ENCODE peak calls at places on chromosome 2, in ten cellular contexts. D, N, Q, P, K, C, F, T, U and R are unnamed samples.

GRCh38 chr2:40962026-40962425 is 510.1 kb upstream of the SLC8A1 start:
- DNase-seq in C (no peak), T (no peak), F (no peak), K (no peak), Q (no peak), N (no peak), D (no peak), U (no peak), P (peak; percentile 1), R (no peak)

GRCh38 chr2:207640661-207641060 is 15.5 kb upstream of the METTL21A start:
- DNase-seq in F (no peak), U (no peak), K (no peak), Q (no peak), T (no peak), D (no peak), P (peak; percentile 63), C (no peak), N (no peak), R (no peak)

GRCh38 chr2:61268249-61268648 is 106.3 kb downstream of the C2orf74 start:
- DNase-seq in T (no peak), P (no peak), U (no peak), F (no peak), Q (no peak), N (no peak), D (no peak), K (no peak), C (no peak), R (no peak)

GRCh38 chr2:188079176-188079575 is 212.5 kb upstream of the GULP1 start:
- DNase-seq in Q (no peak), D (no peak), U (peak; percentile 74), P (no peak), K (no peak), C (no peak), T (peak; percentile 95), N (no peak), F (peak; percentile 94), R (no peak)

GRCh38 chr2:151156943-151157705 is 104.5 kb downstream of the RBM43 start:
- DNase-seq in Q (no peak), N (no peak), P (no peak), D (no peak), F (peak; percentile 11), U (no peak), C (no peak), K (no peak), T (peak; percentile 49), R (no peak)

GRCh38 chr2:44553456-44553855 is 191.7 kb downstream of the CAMKMT start:
- DNase-seq in P (peak; percentile 37), T (peak; percentile 76), K (no peak), N (no peak), C (no peak), Q (no peak), F (peak; percentile 69), D (peak; percentile 86), U (peak; percentile 39), R (no peak)

GRCh38 chr2:67500541-67500940 is 103.4 kb downstream of the ETAA1 start:
- DNase-seq in T (peak; percentile 45), C (no peak), K (no peak), U (no peak), Q (no peak), N (no peak), D (no peak), F (peak; percentile 31), P (no peak), R (no peak)

GRCh38 chr2:68740184-68740914 is 5.7 kb downstream of the ARHGAP25 start:
- DNase-seq in P (no peak), T (peak; percentile 71), F (peak; percentile 64), D (no peak), C (no peak), K (no peak), Q (no peak), N (no peak), U (peak; percentile 21), R (no peak)

GRCh38 chr2:18435425-18436037 is 124.9 kb downstream of the RDH14 start:
- DNase-seq in D (peak; percentile 45), Q (no peak), C (no peak), N (peak; percentile 58), F (peak; percentile 41), P (peak; percentile 74), U (peak; percentile 93), K (no peak), T (peak; percentile 62), R (no peak)

GRCh38 chr2:206728277-206729199 is 10.3 kb upstream of the DYTN start:
- DNase-seq in N (peak; percentile 39), C (no peak), D (peak; percentile 38), Q (no peak), F (peak; percentile 32), U (peak; percentile 5), T (peak; percentile 53), P (peak; percentile 44), K (no peak), R (no peak)

GRCh38 chr2:154696771-154697170 is 1.7 kb upstream of the KCNJ3 start:
- DNase-seq in K (no peak), D (no peak), C (no peak), F (no peak), P (no peak), T (no peak), U (no peak), N (no peak), Q (no peak), R (no peak)
- H3K4me3 ChIP-seq in K (no peak overlapping the region), D (no peak overlapping the region), C (peak overlapping the region; percentile 87), F (no peak overlapping the region), P (no peak overlapping the region), T (no peak overlapping the region), U (no peak overlapping the region), N (no peak overlapping the region), Q (peak overlapping the region; percentile 52), R (peak overlapping the region; percentile 79)

DNA sequence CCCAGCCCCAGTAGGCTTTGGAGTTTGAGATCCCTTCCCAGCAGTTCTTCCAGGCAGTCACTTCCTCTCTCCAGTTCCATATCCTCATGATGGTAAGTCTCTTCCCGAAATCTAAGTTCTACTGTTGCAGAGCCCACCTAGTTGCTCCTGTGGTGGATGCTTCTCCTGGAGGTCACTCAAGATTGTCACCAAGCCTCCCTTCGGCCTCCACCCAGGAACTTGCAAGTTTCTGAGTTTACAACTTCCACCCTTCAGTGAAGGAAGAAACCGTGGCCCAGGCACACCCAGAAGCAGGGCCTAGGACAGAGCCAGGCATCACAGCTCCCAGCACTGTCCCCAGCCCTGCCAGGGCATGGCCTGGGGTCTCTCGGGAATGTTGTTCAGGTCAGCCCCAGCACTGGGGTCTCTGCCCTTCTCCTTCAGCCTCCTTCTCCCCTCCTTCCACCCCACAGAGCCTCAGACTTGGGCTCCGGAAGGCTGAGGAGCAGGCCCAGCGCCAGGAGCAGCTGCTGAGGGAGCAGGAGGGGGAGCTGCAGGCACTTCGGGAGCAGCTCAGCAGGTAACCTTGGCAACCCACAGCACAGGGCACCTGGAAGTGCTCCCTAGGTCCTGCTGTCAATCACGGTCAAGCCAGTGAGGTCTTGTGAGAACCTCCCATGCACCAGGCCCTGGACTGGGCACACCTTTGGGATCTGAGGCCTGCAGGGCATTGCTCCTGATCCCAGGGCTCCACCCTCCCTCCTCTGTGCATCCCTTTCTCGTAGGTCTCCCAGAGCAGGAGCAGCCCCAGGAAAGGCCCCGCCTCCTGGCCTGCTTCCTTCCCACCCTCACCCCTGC is 7.1 kb downstream of the RUFY4 start:
- DNase-seq in D (no peak), F (no peak), N (no peak), K (no peak), P (no peak), Q (no peak), U (no peak), C (no peak), T (no peak), R (no peak)
- H3K4me3 ChIP-seq in D (no peak overlapping the region), F (no peak overlapping the region), N (no peak overlapping the region), K (no peak overlapping the region), P (no peak overlapping the region), Q (no peak overlapping the region), U (no peak overlapping the region), C (no peak overlapping the region), T (no peak overlapping the region), R (no peak overlapping the region)

GRCh38 chr2:27583390-27583915 is 611 bp downstream of the ZNF512 start:
- DNase-seq in D (no peak), Q (no peak), C (no peak), U (peak; percentile 19), P (no peak), F (no peak), T (peak; percentile 19), N (no peak), K (no peak), R (no peak)

GRCh38 chr2:27582129-27582694 is 630 bp upstream of the ZNF512 start:
- DNase-seq in K (no peak), C (no peak), U (no peak), Q (no peak), N (no peak), F (no peak), T (no peak), P (peak; percentile 17), D (no peak), R (no peak)

GRCh38 chr2:27587025-27587424 is 4.2 kb downstream of the ZNF512 start:
- DNase-seq in C (no peak), D (no peak), T (no peak), U (no peak), K (no peak), F (no peak), N (no peak), Q (no peak), P (no peak), R (no peak)

GRCh38 chr2:27582695-27583389 is at the start of gene ZNF512:
- DNase-seq in Q (peak; percentile 88), C (peak; percentile 94), F (peak; percentile 87), P (peak; percentile 98), D (peak; percentile 79), U (peak; percentile 93), N (peak; percentile 96), K (peak; percentile 51), T (peak; percentile 93), R (peak; percentile 94)

GRCh38 chr2:27584597-27584996 is 1.8 kb downstream of the ZNF512 start:
- DNase-seq in P (no peak), C (no peak), D (no peak), F (no peak), T (no peak), N (no peak), Q (no peak), U (no peak), K (no peak), R (no peak)
- H3K4me3 ChIP-seq in P (peak overlapping the region; percentile 77), C (peak overlapping the region; percentile 73), D (peak overlapping the region; percentile 93), F (peak overlapping the region; percentile 85), T (peak overlapping the region; percentile 88), N (peak overlapping the region; percentile 87), Q (no peak overlapping the region), U (peak overlapping the region; percentile 85), K (no peak overlapping the region), R (no peak overlapping the region)

GRCh38 chr2:112142525-112143078 is 4.4 kb downstream of the FBLN7 start:
- DNase-seq in P (no peak), D (no peak), N (no peak), C (no peak), T (no peak), Q (no peak), K (no peak), U (no peak), F (no peak), R (no peak)

GRCh38 chr2:112143150-112143549 is 5.0 kb downstream of the FBLN7 start:
- DNase-seq in U (no peak), C (no peak), T (no peak), D (no peak), N (no peak), F (no peak), K (no peak), P (no peak), Q (no peak), R (no peak)

GRCh38 chr2:112141623-112142001 is 3.4 kb downstream of the FBLN7 start:
- DNase-seq in K (no peak), U (no peak), N (no peak), C (no peak), Q (no peak), P (no peak), T (no peak), F (no peak), D (no peak), R (no peak)

GRCh38 chr2:112140413-112140802 is 2.2 kb downstream of the FBLN7 start:
- DNase-seq in U (no peak), D (no peak), P (no peak), N (no peak), C (no peak), F (no peak), Q (no peak), K (no peak), T (no peak), R (no peak)

GRCh38 chr2:112140899-112141622 is 2.9 kb downstream of the FBLN7 start:
- DNase-seq in T (no peak), P (no peak), N (no peak), D (no peak), C (no peak), K (no peak), U (no peak), Q (no peak), F (no peak), R (no peak)
- H3K4me3 ChIP-seq in T (no peak overlapping the region), P (no peak overlapping the region), N (no peak overlapping the region), D (no peak overlapping the region), C (no peak overlapping the region), K (no peak overlapping the region), U (no peak overlapping the region), Q (no peak overlapping the region), F (no peak overlapping the region), R (no peak overlapping the region)